ENCODE peak calls at places on chromosomes 5 and 9, in five cellular contexts. A is stomach, F is sigmoid colon, V is breast epithelium, U is HepG2. C is an unnamed sample.

GRCh38 chr9:77402286-77402685 is 225.0 kb downstream of the VPS13A start:
- DNase-seq in V (no peak), U (no peak), A (no peak), F (no peak), C (no peak)

GRCh38 chr5:132193165-132193694 is 34.4 kb downstream of the P4HA2 start:
- DNase-seq in U (no peak), V (no peak), A (no peak), F (no peak), C (no peak)

GRCh38 chr5:170467000-170467707 is 36.7 kb upstream of the KCNIP1 start:
- DNase-seq in V (no peak), F (no peak), A (no peak), U (no peak), C (no peak)

GRCh38 chr9:136345281-136346156 is 18.0 kb downstream of the DNLZ start:
- DNase-seq in U (peak; percentile 70), A (peak; percentile 80), F (peak; percentile 84), V (no peak), C (peak; percentile 85)

GRCh38 chr5:17424674-17425073 is 73.4 kb upstream of the TAF11L2 start:
- DNase-seq in A (no peak), V (no peak), U (no peak), F (no peak), C (no peak)

GRCh38 chr9:87109851-87110250 is 162.5 kb upstream of the GAS1 start:
- DNase-seq in U (no peak), V (no peak), F (no peak), A (no peak), C (no peak)

GRCh38 chr5:141973871-141974595 is 5.1 kb downstream of the RNF14 start:
- DNase-seq in A (no peak), V (no peak), U (no peak), F (no peak), C (no peak)

GRCh38 chr9:78031826-78032598 is 401 bp upstream of the GNAQ start:
- DNase-seq in U (peak; percentile 82), V (peak; percentile 88), A (peak; percentile 92), F (peak; percentile 97), C (peak; percentile 93)

GRCh38 chr9:132582786-132583583 is 579 bp downstream of the BARHL1 start:
- DNase-seq in F (no peak), A (no peak), V (no peak), U (no peak), C (peak; percentile 62)

GRCh38 chr5:143134900-143135299 is 268.6 kb downstream of the NR3C1 start:
- DNase-seq in F (no peak), V (no peak), U (no peak), A (no peak), C (no peak)

GRCh38 chr5:150322202-150322601 is 19.5 kb upstream of the ARSI start:
- DNase-seq in U (no peak), A (no peak), V (no peak), F (no peak), C (no peak)

GRCh38 chr5:52491071-52491828 is 296.5 kb upstream of the ITGA1 start:
- DNase-seq in U (no peak), V (no peak), F (no peak), A (no peak), C (no peak)

GRCh38 chr5:140718266-140718592 is 18.0 kb downstream of the ZMAT2 start:
- DNase-seq in V (no peak), F (no peak), A (no peak), U (no peak), C (no peak)

GRCh38 chr5:150299571-150300327 is 3.0 kb downstream of the ARSI start:
- DNase-seq in A (no peak), U (no peak), F (no peak), V (no peak), C (no peak)

GRCh38 chr5:167694562-167694961 is 596.9 kb upstream of the WWC1 start:
- DNase-seq in V (no peak), F (no peak), U (no peak), A (no peak), C (no peak)

GRCh38 chr5:122473138-122473843 is 161.3 kb downstream of the SNCAIP start:
- DNase-seq in F (no peak), U (no peak), A (no peak), V (no peak), C (no peak)

GRCh38 chr5:28165116-28165515 is 1126.7 kb upstream of the CDH9 start:
- DNase-seq in U (no peak), V (no peak), A (no peak), F (no peak), C (no peak)

GRCh38 chr5:145991044-145991575 is 54.7 kb downstream of the SH3RF2 start:
- DNase-seq in U (no peak), F (no peak), V (no peak), A (no peak), C (no peak)

GRCh38 chr9:34310205-34310604 is 18.9 kb downstream of the KIF24 start:
- DNase-seq in F (no peak), A (no peak), U (no peak), V (no peak), C (no peak)

GRCh38 chr9:121720311-121720991 is 69.0 kb downstream of the DAB2IP start:
- DNase-seq in F (no peak), U (no peak), V (no peak), A (no peak), C (no peak)

GRCh38 chr5:122611401-122611800 is 163.5 kb upstream of the SNX2 start:
- DNase-seq in U (no peak), F (no peak), A (no peak), V (no peak), C (no peak)

GRCh38 chr5:92599217-92599810 is 981.7 kb downstream of the NR2F1-AS1 start:
- DNase-seq in A (no peak), F (no peak), U (no peak), V (no peak), C (no peak)

GRCh38 chr5:149434162-149435014 is 55.3 kb upstream of the IL17B start:
- DNase-seq in A (peak; percentile 74), U (no peak), F (peak; percentile 90), V (no peak), C (no peak)

GRCh38 chr5:88889165-88890069 is 6.4 kb upstream of the MEF2C start:
- DNase-seq in V (peak; percentile 59), A (no peak), U (no peak), F (peak; percentile 86), C (peak; percentile 90)

GRCh38 chr9:100167176-100167575 is 68.1 kb downstream of the INVS start:
- DNase-seq in F (no peak), A (no peak), U (no peak), V (no peak), C (no peak)

GRCh38 chr9:107067715-107068416 is 204.9 kb downstream of the ZNF462 start:
- DNase-seq in A (peak; percentile 69), F (no peak), U (no peak), V (no peak), C (no peak)

GRCh38 chr9:3447813-3448212 is 78.0 kb downstream of the RFX3 start:
- DNase-seq in V (no peak), A (no peak), F (no peak), U (no peak), C (no peak)

GRCh38 chr9:133916159-133916541 is 76.0 kb downstream of the VAV2 start:
- DNase-seq in F (no peak), A (no peak), U (no peak), V (peak; percentile 57), C (no peak)

DNA sequence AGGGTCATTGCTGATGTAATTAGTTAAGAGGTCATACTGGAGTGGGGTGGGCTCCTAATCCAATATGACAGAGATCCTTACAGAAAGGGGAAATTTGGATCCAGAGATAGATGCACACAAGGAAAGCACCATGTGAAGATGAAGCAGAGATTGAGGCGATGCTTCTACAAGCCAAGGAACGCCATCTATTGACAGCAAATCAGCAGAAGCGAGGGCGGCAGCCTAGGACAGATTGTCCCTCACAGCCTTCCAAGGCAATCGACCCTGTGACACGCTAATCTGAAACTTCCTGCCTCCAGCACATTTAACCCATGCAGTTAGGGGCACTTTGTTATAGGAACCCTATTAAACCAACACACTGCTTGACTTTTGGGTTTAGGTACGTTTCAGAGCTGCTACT is 285.1 kb upstream of the DAP start:
- DNase-seq in F (no peak), U (no peak), V (no peak), A (no peak), C (no peak)
- TF ChIP-seq CTCF in F (no peak), U (peak; percentile 58), V (no peak), A (no peak), C (no peak)

DNA sequence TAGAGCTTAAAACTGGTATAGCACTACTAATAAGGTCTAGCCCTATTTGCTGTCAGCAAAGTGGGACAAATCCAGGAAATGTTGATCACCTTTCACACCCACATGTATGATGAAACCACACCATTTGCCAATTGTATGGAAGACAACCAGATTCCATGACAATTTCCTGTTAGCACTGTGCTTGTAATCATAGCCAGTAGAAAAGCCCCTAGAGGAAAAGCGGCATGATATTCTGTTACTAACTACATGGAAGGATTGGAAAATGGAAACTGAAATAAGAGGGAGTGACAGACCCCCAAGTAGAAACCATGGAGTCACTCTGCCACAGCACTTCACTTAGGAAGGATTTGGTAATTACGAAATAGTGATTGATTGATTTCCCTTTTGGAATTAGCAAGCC is 923 bp downstream of the SPATA6L start:
- DNase-seq in A (no peak), V (no peak), U (no peak), F (no peak), C (no peak)
- H3K4me1 ChIP-seq in A (peaks cover 28% of the 10 kb centered on the region), V (peaks cover 11% of the 10 kb centered on the region), U (peaks cover 44% of the 10 kb centered on the region), F (peaks cover 17% of the 10 kb centered on the region), C (peaks cover 37% of the 10 kb centered on the region)

DNA sequence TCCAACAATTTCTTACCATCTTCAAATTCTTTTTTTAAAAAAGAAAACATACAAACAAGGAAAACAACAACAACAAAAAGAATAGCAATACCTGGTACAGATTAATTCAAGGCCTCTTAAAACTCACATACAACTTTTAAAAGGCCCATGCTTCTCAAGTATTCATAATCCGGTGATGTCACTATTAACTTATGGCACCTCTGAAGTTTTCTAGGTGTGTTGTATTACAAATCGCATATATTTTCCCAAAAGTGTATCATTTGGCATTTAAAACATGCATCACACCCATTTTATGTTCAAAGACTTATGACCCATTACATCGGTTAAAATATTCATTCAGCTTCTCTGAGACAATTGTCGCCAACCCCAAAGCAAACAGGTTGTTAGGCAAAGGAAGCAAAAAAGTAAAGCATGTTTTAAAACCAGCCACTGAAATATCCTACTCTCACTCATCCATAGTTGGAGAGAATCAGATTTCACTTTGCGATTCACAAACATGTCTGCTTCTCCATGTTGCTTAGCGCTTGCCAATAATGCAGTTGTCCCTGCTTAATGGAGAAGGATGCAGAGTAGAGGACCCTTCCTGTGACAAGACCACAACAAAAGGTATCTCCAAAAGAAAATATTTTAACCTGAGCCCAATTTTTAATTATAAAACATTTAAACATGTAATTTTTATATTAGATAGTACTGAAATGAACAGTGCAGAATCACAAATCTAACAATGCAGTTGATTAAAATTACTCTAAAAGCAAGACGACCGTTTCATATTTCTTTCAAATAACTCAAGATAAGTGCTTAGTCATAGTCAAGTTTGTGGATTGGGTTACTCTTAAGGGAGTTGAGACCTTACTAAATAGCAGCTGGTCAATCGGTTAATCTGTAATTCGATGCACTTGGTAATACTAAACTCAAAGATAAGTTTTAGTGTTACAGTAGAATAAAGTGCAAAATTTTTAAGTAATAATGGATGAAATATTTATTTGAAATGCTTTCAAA is 1.6 kb downstream of the SKP1 start:
- DNase-seq in A (no peak), V (no peak), F (no peak), U (peak; percentile 34), C (no peak)
- TF ChIP-seq POLR2AphosphoS5 in A (no peak), V (no peak), F (no peak), U (no peak), C (no peak)

DNA sequence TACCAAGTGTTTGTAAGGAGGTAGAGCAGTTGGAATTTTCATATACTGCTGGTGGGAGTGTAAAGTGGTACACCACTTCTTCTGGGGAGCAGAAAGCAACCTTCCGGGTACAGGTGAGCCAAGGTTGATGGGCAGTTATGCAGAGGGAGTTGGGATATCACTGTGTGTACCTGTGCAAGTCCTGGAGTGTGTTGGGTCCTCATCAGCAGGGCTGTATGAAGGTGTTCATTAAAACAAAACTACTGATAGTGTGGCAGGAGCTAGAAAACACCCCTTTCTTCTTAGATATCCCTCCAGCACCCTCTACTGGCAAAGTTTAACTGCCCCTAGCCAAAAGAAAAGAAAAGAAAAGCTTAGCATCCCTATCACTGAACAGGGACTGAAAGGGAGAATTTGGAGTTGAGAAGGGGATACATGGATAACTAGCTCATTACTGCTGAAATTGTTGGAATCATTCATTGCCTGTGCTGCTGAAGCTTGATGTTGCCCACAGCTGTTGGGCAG is 10.7 kb downstream of the MARCHF6 start:
- DNase-seq in V (no peak), A (no peak), U (peak; percentile 14), F (no peak), C (no peak)
- TF ChIP-seq CTCF in V (no peak), A (peak; percentile 22), U (peak; percentile 23), F (no peak), C (no peak)

C was measured in spleen.